ENCODE peak calls at places on chromosomes 7 and 10, in six cellular contexts. R is upper lobe of right lung, I is ascending aorta, V is Panc1, G is GM12864, H is endodermal cell. S is an unnamed sample.

GRCh38 chr10:80382989-80383388 is 25.4 kb upstream of the PRXL2A start:
- DNase-seq in R (no peak), I (no peak), V (peak), G (peak), H (peak), S (no peak)

GRCh38 chr10:93006435-93007039 is 54.1 kb upstream of the CYP26C1 start:
- DNase-seq in R (no peak), I (no peak), V (no peak), G (no peak), H (no peak), S (no peak)

GRCh38 chr10:88582806-88583583 is at the start of gene RNLS:
- DNase-seq in R (peak), I (no peak), V (peak), G (peak), H (peak), S (peak)

GRCh38 chr7:81233208-81233940 is 314.5 kb upstream of the SEMA3C start:
- DNase-seq in R (no peak), I (no peak), V (no peak), G (no peak), H (no peak), S (no peak)

GRCh38 chr7:17318146-17318545 is 19.7 kb downstream of the AHR start:
- DNase-seq in R (no peak), I (no peak), V (no peak), G (no peak), H (no peak), S (no peak)

GRCh38 chr7:148700693-148701092 is 2.0 kb downstream of the CUL1 start:
- DNase-seq in R (no peak), I (no peak), V (no peak), G (no peak), H (no peak), S (no peak)

GRCh38 chr10:119724630-119725549 is 960 bp upstream of the INPP5F start:
- DNase-seq in R (no peak), I (no peak), V (no peak), G (no peak), H (no peak), S (peak)

GRCh38 chr7:151454932-151455530 is 15.1 kb upstream of the CRYGN start:
- DNase-seq in R (no peak), I (no peak), V (no peak), G (no peak), H (peak), S (no peak)

GRCh38 chr10:33288127-33288526 is 46.3 kb downstream of the NRP1 start:
- DNase-seq in R (no peak), I (no peak), V (no peak), G (no peak), H (no peak), S (no peak)

GRCh38 chr10:131882590-131883451 is 18.0 kb upstream of the PPP2R2D start:
- DNase-seq in R (no peak), I (no peak), V (no peak), G (no peak), H (no peak), S (no peak)

GRCh38 chr7:5702876-5703571 is 78.4 kb downstream of the RNF216 start:
- DNase-seq in R (no peak), I (no peak), V (no peak), G (no peak), H (no peak), S (no peak)

GRCh38 chr10:97640868-97641811 is 669 bp downstream of the PI4K2A start:
- DNase-seq in R (peak), I (no peak), V (no peak), G (no peak), H (peak), S (peak)

GRCh38 chr7:114976666-114977065 is 54.8 kb downstream of the MDFIC start:
- DNase-seq in R (no peak), I (no peak), V (no peak), G (no peak), H (no peak), S (no peak)

GRCh38 chr7:155543011-155543881 is 3.1 kb downstream of the CNPY1 start:
- DNase-seq in R (no peak), I (no peak), V (no peak), G (no peak), H (peak), S (no peak)

GRCh38 chr7:44196450-44196872 is 4.3 kb upstream of the YKT6 start:
- DNase-seq in R (peak), I (no peak), V (no peak), G (no peak), H (peak), S (no peak)
- TF ChIP-seq CTCF in R (peak), I (peak), V (peak), G (peak), H (peak), S (peak)

GRCh38 chr10:926075-926698 is 5.3 kb downstream of the LARP4B start:
- DNase-seq in R (no peak), I (no peak), V (no peak), G (no peak), H (peak), S (no peak)

GRCh38 chr10:927131-927530 is 4.4 kb downstream of the LARP4B start:
- DNase-seq in R (no peak), I (no peak), V (no peak), G (no peak), H (peak), S (no peak)

GRCh38 chr10:921471-922414 is 9.8 kb downstream of the LARP4B start:
- DNase-seq in R (no peak), I (no peak), V (no peak), G (no peak), H (no peak), S (no peak)

GRCh38 chr10:923844-924523 is 7.5 kb downstream of the LARP4B start:
- DNase-seq in R (no peak), I (no peak), V (no peak), G (no peak), H (peak), S (no peak)

DNA sequence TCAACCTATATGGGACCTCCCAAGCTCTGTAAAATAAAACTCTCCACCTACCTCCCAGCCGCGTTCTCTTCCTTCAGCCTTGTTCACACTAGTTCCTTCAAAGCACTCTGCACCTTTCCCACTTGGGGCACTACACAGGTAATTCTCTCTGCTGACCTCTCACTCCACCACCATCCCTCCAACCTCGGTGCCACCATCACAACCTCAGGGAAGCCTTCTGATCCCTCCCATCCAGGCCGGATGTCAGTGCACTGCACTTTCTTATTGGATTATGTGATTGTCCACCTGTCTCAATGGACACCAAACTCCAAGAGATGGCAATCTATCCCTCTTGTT is 7.0 kb downstream of the LARP4B start:
- DNase-seq in R (no peak), I (no peak), V (no peak), G (no peak), H (peak), S (no peak)
- TF ChIP-seq CTCF in R (no peak), I (no peak), V (no peak), G (no peak), H (peak), S (no peak)

GRCh38 chr7:128946936-128947830 is 9.5 kb downstream of the IRF5 start:
- DNase-seq in R (peak), I (no peak), V (no peak), G (no peak), H (peak), S (no peak)
- TF ChIP-seq CTCF in R (no peak), I (peak), V (peak), G (peak), H (peak), S (peak)

GRCh38 chr10:74208081-74208480 is 57.1 kb downstream of the ADK start:
- DNase-seq in R (peak), I (no peak), V (no peak), G (no peak), H (peak), S (no peak)

GRCh38 chr10:74213019-74213418 is 62.0 kb downstream of the ADK start:
- DNase-seq in R (no peak), I (no peak), V (no peak), G (no peak), H (no peak), S (no peak)

GRCh38 chr10:74208997-74209396 is 58.0 kb downstream of the ADK start:
- DNase-seq in R (no peak), I (no peak), V (no peak), G (no peak), H (no peak), S (no peak)

GRCh38 chr10:74207681-74208080 is 56.7 kb downstream of the ADK start:
- DNase-seq in R (no peak), I (no peak), V (no peak), G (no peak), H (no peak), S (no peak)

GRCh38 chr10:74213571-74214162 is 62.6 kb downstream of the ADK start:
- DNase-seq in R (peak), I (no peak), V (no peak), G (no peak), H (peak), S (no peak)
- TF ChIP-seq CTCF in R (peak), I (peak), V (peak), G (peak), H (peak), S (peak)

S was measured in GM06990.